ENCODE peak calls at places on chromosomes 3 and 15, in five cellular contexts. S, G, J, I and X are unnamed samples.

GRCh38 chr3:242986-243706 is 46.6 kb downstream of the CHL1 start:
- DNase-seq in S (peak), I (no peak), G (no peak), J (peak), X (no peak)

GRCh38 chr15:40050788-40051615 is 12.0 kb upstream of the SRP14 start:
- DNase-seq in I (no peak), G (peak), S (no peak), J (no peak), X (no peak)

GRCh38 chr3:40736943-40737342 is 212.2 kb downstream of the ZNF621 start:
- DNase-seq in S (no peak), G (no peak), I (no peak), J (no peak), X (no peak)

GRCh38 chr3:5411786-5412185 is 224.3 kb downstream of the EDEM1 start:
- DNase-seq in S (no peak), J (no peak), I (no peak), G (no peak), X (no peak)

GRCh38 chr3:5994651-5995050 is 807.1 kb downstream of the EDEM1 start:
- DNase-seq in G (no peak), S (no peak), I (no peak), J (no peak), X (no peak)

GRCh38 chr15:71109130-71109529 is 6.1 kb upstream of the THSD4 start:
- DNase-seq in G (no peak), J (no peak), I (no peak), S (peak), X (no peak)

GRCh38 chr3:55341502-55342031 is 145.5 kb downstream of the WNT5A start:
- DNase-seq in S (peak), G (no peak), I (no peak), J (no peak), X (no peak)

GRCh38 chr15:68844856-68845550 is 24.3 kb upstream of the ANP32A start:
- DNase-seq in G (no peak), S (no peak), J (no peak), I (no peak), X (no peak)

GRCh38 chr3:165103616-165104015 is 25.3 kb upstream of the SI start:
- DNase-seq in J (no peak), I (no peak), G (no peak), S (no peak), X (no peak)

GRCh38 chr3:66138336-66139234 is 82.2 kb upstream of the SLC25A26 start:
- DNase-seq in G (peak), S (peak), I (no peak), J (no peak), X (peak)

GRCh38 chr15:60469893-60470641 is 8.9 kb downstream of the ICE2 start:
- DNase-seq in G (peak), J (no peak), S (no peak), I (no peak), X (no peak)

GRCh38 chr15:97849183-97849582 is 111.3 kb upstream of the ARRDC4 start:
- DNase-seq in G (peak), J (no peak), S (no peak), I (no peak), X (no peak)

GRCh38 chr3:160133757-160134156 is 91.5 kb upstream of the C3orf80 start:
- DNase-seq in J (no peak), I (no peak), S (peak), G (peak), X (no peak)

GRCh38 chr3:19216669-19217337 is 68.5 kb downstream of the KCNH8 start:
- DNase-seq in I (peak), S (no peak), G (no peak), J (no peak), X (peak)

GRCh38 chr3:45210308-45211038 is 15.6 kb downstream of the TMEM158 start:
- DNase-seq in J (peak), I (peak), G (peak), S (peak), X (peak)

GRCh38 chr3:32432711-32433530 is 41.3 kb downstream of the CMTM7 start:
- DNase-seq in S (no peak), I (no peak), G (no peak), J (no peak), X (no peak)

GRCh38 chr3:120780977-120781376 is 38.4 kb downstream of the GTF2E1 start:
- DNase-seq in G (peak), S (peak), I (no peak), J (peak), X (no peak)

GRCh38 chr3:102016417-102016816 is 167.1 kb downstream of the NFKBIZ start:
- DNase-seq in G (no peak), J (no peak), S (no peak), I (no peak), X (no peak)

GRCh38 chr3:174483254-174483653 is 375.9 kb upstream of the NAALADL2 start:
- DNase-seq in I (no peak), J (no peak), G (no peak), S (no peak), X (no peak)

GRCh38 chr3:60399295-60399694 is 852.0 kb downstream of the FHIT start:
- DNase-seq in S (peak), I (no peak), G (no peak), J (no peak), X (no peak)

GRCh38 chr3:14862303-14862660 is 43.5 kb downstream of the FGD5 start:
- DNase-seq in G (no peak), J (no peak), S (no peak), I (no peak), X (no peak)

GRCh38 chr15:34993877-34994276 is 5.8 kb upstream of the ZNF770 start:
- DNase-seq in J (no peak), S (no peak), I (no peak), G (no peak), X (no peak)

GRCh38 chr15:40893019-40893723 is 1.1 kb upstream of the VPS18 start:
- DNase-seq in I (peak), S (no peak), G (no peak), J (no peak), X (no peak)

GRCh38 chr3:58351920-58352319 is 19.2 kb downstream of the PXK start:
- DNase-seq in I (no peak), J (no peak), G (no peak), S (no peak), X (no peak)

GRCh38 chr3:195892355-195893120 is 15.8 kb downstream of the TNK2 start:
- DNase-seq in G (no peak), I (peak), J (no peak), S (peak), X (no peak)

GRCh38 chr3:169186596-169186995 is 476.9 kb downstream of the MECOM start:
- DNase-seq in G (no peak), S (no peak), I (no peak), J (no peak), X (no peak)

GRCh38 chr15:64149424-64150235 is 1.9 kb upstream of the SNX22 start:
- DNase-seq in G (peak), S (no peak), I (no peak), J (no peak), X (no peak)

GRCh38 chr15:64152507-64153387 is 1.2 kb downstream of the SNX22 start:
- DNase-seq in S (no peak), I (peak), J (no peak), G (no peak), X (no peak)

GRCh38 chr15:64153480-64154367 is 2.2 kb downstream of the SNX22 start:
- DNase-seq in S (peak), J (peak), G (peak), I (peak), X (peak)

GRCh38 chr15:64150236-64150578 is 1.3 kb upstream of the SNX22 start:
- DNase-seq in I (no peak), S (no peak), J (no peak), G (no peak), X (no peak)

DNA sequence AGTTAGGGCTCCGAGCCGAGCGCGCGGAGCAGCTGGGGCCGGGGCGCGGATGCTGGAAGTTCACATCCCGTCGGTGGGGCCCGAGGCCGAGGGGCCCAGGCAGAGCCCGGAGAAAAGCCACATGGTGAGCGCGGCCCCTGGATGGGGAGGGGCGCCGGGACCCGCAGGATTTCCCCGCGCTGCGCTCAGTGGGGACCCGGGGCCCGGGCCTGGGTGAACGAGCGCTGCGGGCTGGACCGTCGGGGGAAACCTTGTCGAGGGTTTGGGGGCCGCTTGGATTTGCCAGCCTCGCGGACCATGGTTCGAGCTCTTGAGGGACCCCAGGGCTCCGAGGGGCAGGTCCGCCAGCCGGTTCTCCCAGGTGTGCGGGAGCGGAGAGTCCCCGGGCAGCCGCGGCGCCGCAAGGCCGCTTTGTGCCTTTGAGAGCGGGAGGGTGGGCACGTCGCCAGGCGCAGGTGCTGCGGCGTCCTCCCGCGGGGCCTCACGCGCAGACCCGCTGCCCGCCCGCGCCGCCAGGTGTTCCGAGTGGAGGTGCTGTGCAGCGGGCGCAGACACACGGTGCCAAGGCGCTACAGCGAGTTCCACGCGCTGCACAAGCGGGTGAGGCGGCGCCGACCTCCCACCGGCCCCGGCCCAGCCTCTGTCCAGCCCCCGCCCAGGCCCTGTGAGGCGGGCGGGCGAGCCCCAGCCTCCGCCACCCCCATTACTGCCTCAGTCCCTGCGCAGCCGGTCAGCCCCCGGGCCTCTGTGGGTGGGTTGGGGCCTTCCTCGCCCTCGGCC is at the start of gene SNX22:
- DNase-seq in I (peak), S (no peak), J (no peak), G (no peak), X (no peak)
- H3K4me3 ChIP-seq in I (peak), S (peak), J (peak), G (peak), X (peak)

DNA sequence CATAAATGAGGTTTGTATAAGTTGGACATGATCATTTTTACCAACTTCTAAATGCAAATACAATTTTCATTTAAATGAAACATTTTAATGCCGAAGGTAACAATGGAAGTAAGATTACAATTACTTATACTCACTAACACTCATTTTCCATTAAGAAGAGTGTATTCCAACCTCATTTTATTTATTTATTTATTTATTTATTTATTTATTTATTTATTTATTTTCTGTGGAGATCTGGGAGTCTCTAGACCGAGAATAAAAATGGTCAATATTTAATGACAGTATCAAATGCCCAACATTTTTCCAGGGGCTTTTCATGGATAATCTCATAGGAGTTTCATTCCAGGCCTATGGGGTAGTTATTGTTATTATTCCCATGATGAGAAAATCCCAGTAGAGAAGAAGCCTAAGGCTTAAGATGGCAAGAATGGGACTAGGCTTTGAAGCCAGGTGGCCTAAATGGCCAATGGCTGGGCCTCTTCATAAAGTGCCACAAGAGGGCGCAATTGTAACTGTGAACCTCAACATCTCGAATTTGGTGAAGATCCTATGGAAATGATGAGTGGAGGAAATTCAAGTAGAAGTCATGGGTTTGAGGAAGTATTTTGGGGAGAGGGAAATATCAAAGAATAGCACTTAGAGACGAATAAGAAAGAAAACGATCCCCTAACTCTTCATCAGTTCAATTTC is 21.3 kb downstream of the VGLL3 start:
- DNase-seq in G (peak), S (no peak), J (no peak), I (no peak), X (no peak)
- H3K27ac ChIP-seq in G (no peak), S (no peak), J (no peak), I (no peak), X (no peak)

GRCh38 chr3:107579372-107579771 is 56.6 kb downstream of the BBX start:
- DNase-seq in G (no peak), S (no peak), J (no peak), I (no peak), X (no peak)

GRCh38 chr3:107578091-107578490 is 55.3 kb downstream of the BBX start:
- DNase-seq in S (no peak), J (no peak), G (no peak), I (no peak), X (no peak)

GRCh38 chr3:107578523-107578922 is 55.8 kb downstream of the BBX start:
- DNase-seq in S (no peak), J (no peak), G (no peak), I (no peak), X (no peak)

DNA sequence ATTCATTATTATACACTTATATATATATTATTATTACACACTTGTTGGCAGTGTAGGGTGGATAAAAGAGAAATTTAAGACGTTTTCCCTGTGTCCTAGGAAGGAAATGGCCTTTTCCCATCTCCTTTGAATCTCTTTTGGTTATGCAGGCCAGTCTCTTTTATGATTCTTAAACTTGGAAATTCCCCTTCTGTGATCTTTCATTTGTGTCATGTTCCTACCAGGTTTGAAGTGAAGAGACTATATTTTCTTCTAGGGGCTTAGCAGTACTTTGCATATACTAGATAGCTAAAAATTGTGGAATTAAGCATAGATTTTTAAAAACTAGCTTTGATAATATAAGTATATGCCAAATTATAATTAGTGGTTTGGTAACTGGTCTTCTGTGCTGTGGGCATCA is 58.5 kb downstream of the BBX start:
- DNase-seq in I (no peak), G (no peak), S (no peak), J (no peak), X (no peak)
- H3K4me3 ChIP-seq in I (no peak), G (no peak), S (no peak), J (no peak), X (no peak)

DNA sequence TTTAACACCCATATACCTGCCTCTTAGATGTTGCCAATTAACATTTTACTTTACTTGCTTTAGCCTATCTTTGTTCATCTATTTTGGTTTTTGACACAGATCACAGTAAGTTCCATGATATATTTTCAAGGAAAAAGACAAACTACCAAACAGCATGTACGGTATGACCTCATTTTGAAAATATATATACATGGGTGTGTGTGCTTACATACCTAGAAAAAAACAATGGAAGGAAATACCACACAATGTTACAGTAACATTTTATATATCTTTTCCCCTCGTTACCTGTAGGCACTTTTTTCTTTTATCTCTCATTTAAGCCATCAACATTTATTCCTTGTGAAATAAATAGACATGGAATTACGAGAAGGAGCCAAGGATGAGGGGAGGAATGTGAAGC is 170.0 kb downstream of the FOXP1 start:
- DNase-seq in I (no peak), G (no peak), S (no peak), J (no peak), X (no peak)
- H3K27ac ChIP-seq in I (no peak), G (no peak), S (no peak), J (no peak), X (no peak)

GRCh38 chr3:155854147-155854940 is at the start of gene SLC33A1:
- DNase-seq in I (peak), G (peak), S (peak), J (peak), X (peak)
- H3K4me3 ChIP-seq in I (peak), G (peak), S (peak), J (peak), X (peak)

GRCh38 chr3:187342255-187342654 is 25.9 kb upstream of the RTP4 start:
- DNase-seq in J (no peak), G (no peak), S (no peak), I (no peak), X (no peak)

GRCh38 chr3:187340572-187340971 is 27.6 kb upstream of the RTP4 start:
- DNase-seq in J (no peak), S (no peak), G (no peak), I (no peak), X (no peak)

DNA sequence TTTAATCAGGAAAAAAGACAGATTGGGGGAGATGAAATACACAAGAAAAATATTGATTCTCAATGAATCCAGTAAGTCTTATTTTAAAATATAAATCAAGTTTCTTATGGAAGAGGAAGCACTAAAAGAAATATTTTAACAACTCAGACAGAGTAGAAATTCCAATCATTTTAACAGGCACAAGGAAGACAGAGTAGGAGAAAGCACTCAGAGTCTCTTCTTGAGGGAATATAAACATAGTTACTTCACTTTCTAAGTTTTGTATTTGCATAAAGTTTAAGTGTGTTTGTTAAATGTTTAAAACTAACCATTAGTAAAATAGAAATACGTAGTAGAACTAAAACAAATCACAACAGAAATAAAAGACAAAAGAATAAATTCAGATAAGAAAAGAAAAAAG is 24.5 kb upstream of the RTP4 start:
- DNase-seq in S (no peak), G (no peak), I (no peak), J (no peak), X (no peak)
- H3K27ac ChIP-seq in S (no peak), G (no peak), I (no peak), J (no peak), X (no peak)